ENCODE peak calls at places on chromosomes 5 and 9, in ten cellular contexts. One of them, this sample, is unnamed.

GRCh38 chr9:100196215-100196614 is 97.2 kb downstream of the INVS start:
- DNase-seq in NCI-H460: no peak
- DNase-seq in cardiac muscle cell: no peak
- DNase-seq in HS-5: no peak
- DNase-seq in HTR-8/SVneo: no peak
- DNase-seq in GM04504: no peak
- DNase-seq in foreskin fibroblast: no peak
- DNase-seq in NCI-H1092 treated with DMSO at 0.1 percent for 48 hours: no peak
- DNase-seq in stimulated activated CD4-positive, alpha-beta T cell treated with anti-CD3 and anti-CD28 coated beads, Interleukin-12 subunit alpha, Interleukin-12 subunit beta, amount 100 ng/mL, for 4 hours: no peak
- DNase-seq in mesothelial cell of epicardium: no peak
- DNase-seq in this sample: no peak

GRCh38 chr5:17000296-17000939 is 64.3 kb upstream of the MYO10 start:
- DNase-seq in NCI-H460: peak
- DNase-seq in cardiac muscle cell: peak
- DNase-seq in HS-5: peak
- DNase-seq in HTR-8/SVneo: peak
- DNase-seq in GM04504: peak
- DNase-seq in foreskin fibroblast: peak
- DNase-seq in NCI-H1092 treated with DMSO at 0.1 percent for 48 hours: no peak
- DNase-seq in stimulated activated CD4-positive, alpha-beta T cell treated with anti-CD3 and anti-CD28 coated beads, Interleukin-12 subunit alpha, Interleukin-12 subunit beta, amount 100 ng/mL, for 4 hours: no peak
- DNase-seq in mesothelial cell of epicardium: no peak
- DNase-seq in this sample: no peak

GRCh38 chr5:153546566-153546965 is 56.1 kb downstream of the GRIA1 start:
- DNase-seq in NCI-H460: no peak
- DNase-seq in cardiac muscle cell: peak
- DNase-seq in HS-5: no peak
- DNase-seq in HTR-8/SVneo: no peak
- DNase-seq in GM04504: no peak
- DNase-seq in foreskin fibroblast: peak
- DNase-seq in NCI-H1092 treated with DMSO at 0.1 percent for 48 hours: no peak
- DNase-seq in stimulated activated CD4-positive, alpha-beta T cell treated with anti-CD3 and anti-CD28 coated beads, Interleukin-12 subunit alpha, Interleukin-12 subunit beta, amount 100 ng/mL, for 4 hours: no peak
- DNase-seq in mesothelial cell of epicardium: no peak
- DNase-seq in this sample: no peak

GRCh38 chr9:100228352-100228869 is 124.3 kb downstream of the TEX10 start:
- DNase-seq in NCI-H460: no peak
- DNase-seq in cardiac muscle cell: no peak
- DNase-seq in HS-5: no peak
- DNase-seq in HTR-8/SVneo: no peak
- DNase-seq in GM04504: no peak
- DNase-seq in foreskin fibroblast: no peak
- DNase-seq in NCI-H1092 treated with DMSO at 0.1 percent for 48 hours: no peak
- DNase-seq in stimulated activated CD4-positive, alpha-beta T cell treated with anti-CD3 and anti-CD28 coated beads, Interleukin-12 subunit alpha, Interleukin-12 subunit beta, amount 100 ng/mL, for 4 hours: no peak
- DNase-seq in mesothelial cell of epicardium: no peak
- DNase-seq in this sample: no peak

GRCh38 chr9:5869315-5870019 is 21.2 kb upstream of the MLANA start:
- DNase-seq in NCI-H460: no peak
- DNase-seq in cardiac muscle cell: no peak
- DNase-seq in HS-5: no peak
- DNase-seq in HTR-8/SVneo: no peak
- DNase-seq in GM04504: no peak
- DNase-seq in foreskin fibroblast: no peak
- DNase-seq in NCI-H1092 treated with DMSO at 0.1 percent for 48 hours: no peak
- DNase-seq in stimulated activated CD4-positive, alpha-beta T cell treated with anti-CD3 and anti-CD28 coated beads, Interleukin-12 subunit alpha, Interleukin-12 subunit beta, amount 100 ng/mL, for 4 hours: peak
- DNase-seq in mesothelial cell of epicardium: no peak
- DNase-seq in this sample: peak

GRCh38 chr5:135356522-135357318 is 42.3 kb downstream of the MACROH2A1 start:
- DNase-seq in NCI-H460: no peak
- DNase-seq in cardiac muscle cell: peak
- DNase-seq in HS-5: no peak
- DNase-seq in HTR-8/SVneo: no peak
- DNase-seq in GM04504: peak
- DNase-seq in foreskin fibroblast: peak
- DNase-seq in NCI-H1092 treated with DMSO at 0.1 percent for 48 hours: no peak
- DNase-seq in stimulated activated CD4-positive, alpha-beta T cell treated with anti-CD3 and anti-CD28 coated beads, Interleukin-12 subunit alpha, Interleukin-12 subunit beta, amount 100 ng/mL, for 4 hours: no peak
- DNase-seq in mesothelial cell of epicardium: no peak
- DNase-seq in this sample: no peak

GRCh38 chr9:118362123-118362522 is 657.9 kb downstream of the TLR4 start:
- DNase-seq in NCI-H460: no peak
- DNase-seq in cardiac muscle cell: no peak
- DNase-seq in HS-5: peak
- DNase-seq in HTR-8/SVneo: peak
- DNase-seq in GM04504: no peak
- DNase-seq in foreskin fibroblast: no peak
- DNase-seq in NCI-H1092 treated with DMSO at 0.1 percent for 48 hours: no peak
- DNase-seq in stimulated activated CD4-positive, alpha-beta T cell treated with anti-CD3 and anti-CD28 coated beads, Interleukin-12 subunit alpha, Interleukin-12 subunit beta, amount 100 ng/mL, for 4 hours: no peak
- DNase-seq in mesothelial cell of epicardium: no peak
- DNase-seq in this sample: no peak

GRCh38 chr9:92962846-92963245 is 15.5 kb downstream of the FGD3 start:
- DNase-seq in NCI-H460: no peak
- DNase-seq in cardiac muscle cell: no peak
- DNase-seq in HS-5: no peak
- DNase-seq in HTR-8/SVneo: no peak
- DNase-seq in GM04504: no peak
- DNase-seq in foreskin fibroblast: no peak
- DNase-seq in NCI-H1092 treated with DMSO at 0.1 percent for 48 hours: no peak
- DNase-seq in stimulated activated CD4-positive, alpha-beta T cell treated with anti-CD3 and anti-CD28 coated beads, Interleukin-12 subunit alpha, Interleukin-12 subunit beta, amount 100 ng/mL, for 4 hours: no peak
- DNase-seq in mesothelial cell of epicardium: no peak
- DNase-seq in this sample: no peak

GRCh38 chr5:21783079-21783478 is 1070.1 kb downstream of the CDH12 start:
- DNase-seq in NCI-H460: no peak
- DNase-seq in cardiac muscle cell: no peak
- DNase-seq in HS-5: no peak
- DNase-seq in HTR-8/SVneo: no peak
- DNase-seq in GM04504: no peak
- DNase-seq in foreskin fibroblast: no peak
- DNase-seq in NCI-H1092 treated with DMSO at 0.1 percent for 48 hours: no peak
- DNase-seq in stimulated activated CD4-positive, alpha-beta T cell treated with anti-CD3 and anti-CD28 coated beads, Interleukin-12 subunit alpha, Interleukin-12 subunit beta, amount 100 ng/mL, for 4 hours: no peak
- DNase-seq in mesothelial cell of epicardium: no peak
- DNase-seq in this sample: no peak

GRCh38 chr5:130289132-130290088 is 385.1 kb downstream of the CHSY3 start:
- DNase-seq in NCI-H460: peak
- DNase-seq in cardiac muscle cell: peak
- DNase-seq in HS-5: peak
- DNase-seq in HTR-8/SVneo: no peak
- DNase-seq in GM04504: peak
- DNase-seq in foreskin fibroblast: no peak
- DNase-seq in NCI-H1092 treated with DMSO at 0.1 percent for 48 hours: no peak
- DNase-seq in stimulated activated CD4-positive, alpha-beta T cell treated with anti-CD3 and anti-CD28 coated beads, Interleukin-12 subunit alpha, Interleukin-12 subunit beta, amount 100 ng/mL, for 4 hours: no peak
- DNase-seq in mesothelial cell of epicardium: no peak
- DNase-seq in this sample: no peak

GRCh38 chr5:148760945-148761638 is 65.3 kb upstream of the ADRB2 start:
- DNase-seq in NCI-H460: no peak
- DNase-seq in cardiac muscle cell: no peak
- DNase-seq in HS-5: no peak
- DNase-seq in HTR-8/SVneo: no peak
- DNase-seq in GM04504: no peak
- DNase-seq in foreskin fibroblast: no peak
- DNase-seq in NCI-H1092 treated with DMSO at 0.1 percent for 48 hours: no peak
- DNase-seq in stimulated activated CD4-positive, alpha-beta T cell treated with anti-CD3 and anti-CD28 coated beads, Interleukin-12 subunit alpha, Interleukin-12 subunit beta, amount 100 ng/mL, for 4 hours: no peak
- DNase-seq in mesothelial cell of epicardium: no peak
- DNase-seq in this sample: no peak

GRCh38 chr5:59089767-59090166 is 506.9 kb downstream of the RAB3C start:
- DNase-seq in NCI-H460: no peak
- DNase-seq in cardiac muscle cell: peak
- DNase-seq in HS-5: no peak
- DNase-seq in HTR-8/SVneo: no peak
- DNase-seq in GM04504: no peak
- DNase-seq in foreskin fibroblast: no peak
- DNase-seq in NCI-H1092 treated with DMSO at 0.1 percent for 48 hours: no peak
- DNase-seq in stimulated activated CD4-positive, alpha-beta T cell treated with anti-CD3 and anti-CD28 coated beads, Interleukin-12 subunit alpha, Interleukin-12 subunit beta, amount 100 ng/mL, for 4 hours: no peak
- DNase-seq in mesothelial cell of epicardium: no peak
- DNase-seq in this sample: no peak

GRCh38 chr9:86966852-86967511 is 19.7 kb upstream of the GAS1 start:
- DNase-seq in NCI-H460: no peak
- DNase-seq in cardiac muscle cell: no peak
- DNase-seq in HS-5: no peak
- DNase-seq in HTR-8/SVneo: no peak
- DNase-seq in GM04504: no peak
- DNase-seq in foreskin fibroblast: no peak
- DNase-seq in NCI-H1092 treated with DMSO at 0.1 percent for 48 hours: no peak
- DNase-seq in stimulated activated CD4-positive, alpha-beta T cell treated with anti-CD3 and anti-CD28 coated beads, Interleukin-12 subunit alpha, Interleukin-12 subunit beta, amount 100 ng/mL, for 4 hours: no peak
- DNase-seq in mesothelial cell of epicardium: no peak
- DNase-seq in this sample: no peak

GRCh38 chr5:24539625-24540024 is 105.2 kb downstream of the CDH10 start:
- DNase-seq in NCI-H460: no peak
- DNase-seq in cardiac muscle cell: no peak
- DNase-seq in HS-5: peak
- DNase-seq in HTR-8/SVneo: no peak
- DNase-seq in GM04504: no peak
- DNase-seq in foreskin fibroblast: no peak
- DNase-seq in NCI-H1092 treated with DMSO at 0.1 percent for 48 hours: peak
- DNase-seq in stimulated activated CD4-positive, alpha-beta T cell treated with anti-CD3 and anti-CD28 coated beads, Interleukin-12 subunit alpha, Interleukin-12 subunit beta, amount 100 ng/mL, for 4 hours: no peak
- DNase-seq in mesothelial cell of epicardium: no peak
- DNase-seq in this sample: no peak

GRCh38 chr9:2028888-2029287 is 13.7 kb downstream of the SMARCA2 start:
- DNase-seq in NCI-H460: no peak
- DNase-seq in cardiac muscle cell: no peak
- DNase-seq in HS-5: no peak
- DNase-seq in HTR-8/SVneo: no peak
- DNase-seq in GM04504: no peak
- DNase-seq in foreskin fibroblast: no peak
- DNase-seq in NCI-H1092 treated with DMSO at 0.1 percent for 48 hours: no peak
- DNase-seq in stimulated activated CD4-positive, alpha-beta T cell treated with anti-CD3 and anti-CD28 coated beads, Interleukin-12 subunit alpha, Interleukin-12 subunit beta, amount 100 ng/mL, for 4 hours: no peak
- DNase-seq in mesothelial cell of epicardium: no peak
- DNase-seq in this sample: no peak